ENCODE peak calls at places on chromosomes 11 and 22, in ten cellular contexts. L is brain microvascular endothelial cell; X is HCT116; A is cardiac septum; B is left ventricle myocardium inferior; Z is NCI-H345; M is AG04450; F is stimulated activated CD4-positive, alpha-beta T cell treated with anti-CD3 and anti-CD28 coated beads, Interleukin-4, amount 100 ng/mL, for 48 hours; T is glutamatergic neuron; D is HTR-8/SVneo. U is an unnamed sample.

GRCh38 chr22:50670513-50670912 is 2.1 kb upstream of the SHANK3 start:
- DNase-seq in L (no peak), X (no peak), A (no peak), B (no peak), Z (no peak), M (no peak), F (no peak), T (no peak), D (no peak), U (no peak)

GRCh38 chr22:41408665-41409064 is 26.9 kb downstream of the TEF start:
- DNase-seq in L (no peak), X (no peak), A (no peak), B (no peak), Z (no peak), M (no peak), F (no peak), T (no peak), D (no peak), U (no peak)

GRCh38 chr11:88335284-88335683 is 2.3 kb downstream of the CTSC start:
- DNase-seq in L (no peak), X (no peak), A (no peak), B (no peak), Z (no peak), M (no peak), F (no peak), T (no peak), D (no peak), U (no peak)

GRCh38 chr22:32106930-32107329 is 52.2 kb downstream of the C22orf42 start:
- DNase-seq in L (no peak), X (no peak), A (no peak), B (no peak), Z (no peak), M (no peak), F (no peak), T (no peak), D (no peak), U (no peak)

GRCh38 chr22:46693634-46694422 is 44.2 kb downstream of the CERK start:
- DNase-seq in L (no peak), X (no peak), A (no peak), B (peak), Z (peak), M (no peak), F (no peak), T (no peak), D (no peak), U (no peak)

GRCh38 chr11:59206635-59207034 is 6.1 kb downstream of the MPEG1 start:
- DNase-seq in L (peak), X (peak), A (no peak), B (no peak), Z (peak), M (no peak), F (no peak), T (peak), D (peak), U (no peak)

GRCh38 chr11:9004310-9004945 is 627 bp upstream of the NRIP3 start:
- DNase-seq in L (no peak), X (no peak), A (no peak), B (no peak), Z (peak), M (no peak), F (peak), T (peak), D (no peak), U (peak)

GRCh38 chr22:44453441-44454112 is 44.5 kb downstream of the RTL6 start:
- DNase-seq in L (no peak), X (no peak), A (peak), B (no peak), Z (no peak), M (no peak), F (no peak), T (no peak), D (no peak), U (peak)

GRCh38 chr22:44711236-44711560 is 9.2 kb downstream of the PRR5 start:
- DNase-seq in L (no peak), X (no peak), A (no peak), B (no peak), Z (no peak), M (no peak), F (no peak), T (no peak), D (no peak), U (no peak)

GRCh38 chr11:65945941-65946558 is 770 bp downstream of the TSGA10IP start:
- DNase-seq in L (no peak), X (no peak), A (no peak), B (no peak), Z (no peak), M (no peak), F (no peak), T (no peak), D (no peak), U (no peak)

GRCh38 chr11:108483163-108483562 is 15.0 kb downstream of the POGLUT3 start:
- DNase-seq in L (no peak), X (no peak), A (no peak), B (no peak), Z (no peak), M (no peak), F (no peak), T (no peak), D (no peak), U (no peak)

GRCh38 chr22:50622723-50623327 is 5.1 kb downstream of the ARSA start:
- DNase-seq in L (no peak), X (peak), A (peak), B (no peak), Z (peak), M (no peak), F (no peak), T (no peak), D (no peak), U (no peak)

GRCh38 chr11:44628730-44629361 is 63.4 kb downstream of the CD82 start:
- DNase-seq in L (no peak), X (no peak), A (peak), B (no peak), Z (no peak), M (no peak), F (no peak), T (no peak), D (no peak), U (peak)

GRCh38 chr11:69240332-69241074 is 53.5 kb upstream of the MYEOV start:
- DNase-seq in L (no peak), X (peak), A (peak), B (no peak), Z (no peak), M (no peak), F (no peak), T (no peak), D (no peak), U (no peak)

GRCh38 chr11:95514386-95515145 is 275.0 kb downstream of the FAM76B start:
- DNase-seq in L (no peak), X (no peak), A (no peak), B (no peak), Z (no peak), M (no peak), F (no peak), T (no peak), D (no peak), U (no peak)

GRCh38 chr11:57430946-57431345 is 4.0 kb upstream of the SLC43A3 start:
- DNase-seq in L (no peak), X (no peak), A (peak), B (no peak), Z (no peak), M (no peak), F (no peak), T (no peak), D (no peak), U (no peak)

GRCh38 chr11:4697583-4697982 is at the start of gene OR51E2:
- DNase-seq in L (peak), X (no peak), A (no peak), B (no peak), Z (peak), M (peak), F (no peak), T (no peak), D (no peak), U (no peak)

GRCh38 chr11:19089421-19089820 is 27.5 kb upstream of the ZDHHC13 start:
- DNase-seq in L (no peak), X (no peak), A (no peak), B (no peak), Z (no peak), M (no peak), F (no peak), T (no peak), D (no peak), U (no peak)

GRCh38 chr11:33778682-33779081 is 4.4 kb upstream of the FBXO3 start:
- DNase-seq in L (peak), X (no peak), A (no peak), B (no peak), Z (no peak), M (peak), F (no peak), T (no peak), D (no peak), U (no peak)

GRCh38 chr22:39174498-39175120 is 22.1 kb upstream of the CBX7 start:
- DNase-seq in L (peak), X (peak), A (peak), B (peak), Z (no peak), M (peak), F (peak), T (peak), D (peak), U (peak)

GRCh38 chr11:2445107-2445947 is 519 bp downstream of the KCNQ1 start:
- DNase-seq in L (no peak), X (no peak), A (peak), B (no peak), Z (no peak), M (no peak), F (no peak), T (peak), D (no peak), U (peak)

GRCh38 chr22:19120829-19121630 is 1.2 kb downstream of the DGCR2 start:
- DNase-seq in L (peak), X (peak), A (peak), B (no peak), Z (no peak), M (no peak), F (no peak), T (no peak), D (peak), U (peak)

GRCh38 chr11:77101043-77101537 is 1.6 kb upstream of the OMP start:
- DNase-seq in L (no peak), X (no peak), A (no peak), B (no peak), Z (no peak), M (no peak), F (no peak), T (no peak), D (no peak), U (peak)

GRCh38 chr22:27438271-27438980 is 363.1 kb downstream of the MN1 start:
- DNase-seq in L (no peak), X (no peak), A (no peak), B (no peak), Z (peak), M (no peak), F (no peak), T (no peak), D (no peak), U (no peak)

GRCh38 chr11:1640076-1640946 is 10.7 kb downstream of the KRTAP5-5 start:
- DNase-seq in L (no peak), X (no peak), A (no peak), B (no peak), Z (peak), M (no peak), F (peak), T (peak), D (peak), U (no peak)

GRCh38 chr22:38080847-38081635 is 2.9 kb downstream of the SLC16A8 start:
- DNase-seq in L (no peak), X (no peak), A (no peak), B (peak), Z (no peak), M (no peak), F (no peak), T (peak), D (no peak), U (no peak)

U was measured in upper lobe of right lung.